ENCODE peak calls at places on chromosomes 3 and 15, in five cellular contexts. Q, V, B, N and G are unnamed samples.

GRCh38 chr3:14555835-14556234 is 15.7 kb upstream of the GRIP2 start:
- DNase-seq in Q (no peak), V (no peak), B (no peak), N (no peak), G (no peak)

GRCh38 chr3:113142476-113142875 is 68.9 kb upstream of the BOC start:
- DNase-seq in Q (no peak), V (no peak), B (no peak), N (no peak), G (no peak)

GRCh38 chr15:74377831-74378766 is 10.7 kb upstream of the CYP11A1 start:
- DNase-seq in Q (no peak), V (no peak), B (no peak), N (no peak), G (no peak)

GRCh38 chr3:46565607-46566039 is 479 bp downstream of the LRRC2 start:
- DNase-seq in Q (no peak), V (no peak), B (peak), N (no peak), G (peak)

GRCh38 chr3:180036678-180037455 is at the start of gene PEX5L:
- DNase-seq in Q (no peak), V (peak), B (peak), N (peak), G (peak)

GRCh38 chr15:71444866-71445590 is 329.8 kb downstream of the THSD4 start:
- DNase-seq in Q (no peak), V (no peak), B (no peak), N (no peak), G (no peak)

GRCh38 chr3:32447865-32448400 is 54.7 kb downstream of the CMTM6 start:
- DNase-seq in Q (no peak), V (no peak), B (no peak), N (no peak), G (no peak)

GRCh38 chr3:188546835-188547670 is 393.1 kb downstream of the LPP start:
- DNase-seq in Q (no peak), V (no peak), B (no peak), N (no peak), G (no peak)

GRCh38 chr15:43492266-43492665 is 690 bp downstream of the TP53BP1 start:
- DNase-seq in Q (no peak), V (no peak), B (no peak), N (no peak), G (no peak)

GRCh38 chr3:190701096-190701532 is 161.4 kb downstream of the GMNC start:
- DNase-seq in Q (no peak), V (peak), B (peak), N (no peak), G (peak)

GRCh38 chr15:78766041-78766440 is 45.2 kb downstream of the ADAMTS7 start:
- DNase-seq in Q (no peak), V (no peak), B (no peak), N (no peak), G (no peak)

GRCh38 chr15:89230277-89230676 is 8.9 kb upstream of the RLBP1 start:
- DNase-seq in Q (no peak), V (no peak), B (no peak), N (no peak), G (no peak)